ENCODE peak calls at places on chromosomes 13 and 19, in six cellular contexts. A, Z, S, X, M and Y are unnamed samples. For H3K4me1, the result is how much of the 10 kb centered on the place peaks cover.

GRCh38 chr19:57771417-57771816 is 1.9 kb downstream of the ZNF586 start:
- DNase-seq in A (no peak), Z (no peak), S (no peak), X (no peak), M (no peak), Y (no peak)

GRCh38 chr13:113034451-113035208 is 65.6 kb downstream of the MCF2L start:
- DNase-seq in A (peak), Z (peak), S (peak), X (no peak), M (peak), Y (peak)

GRCh38 chr13:23570099-23570926 is at the start of gene TNFRSF19:
- DNase-seq in A (peak), Z (peak), S (peak), X (no peak), M (no peak), Y (peak)

GRCh38 chr19:46229442-46229841 is at the start of gene IGFL1:
- DNase-seq in A (no peak), Z (no peak), S (no peak), X (no peak), M (no peak), Y (no peak)

GRCh38 chr19:10815969-10816635 is 19.9 kb downstream of the TMED1 start:
- DNase-seq in A (no peak), Z (no peak), S (no peak), X (no peak), M (no peak), Y (no peak)

GRCh38 chr19:2607712-2608601 is 94.5 kb downstream of the GNG7 start:
- DNase-seq in A (no peak), Z (no peak), S (peak), X (peak), M (peak), Y (no peak)

GRCh38 chr19:42111811-42112210 is 20.4 kb downstream of the POU2F2 start:
- DNase-seq in A (no peak), Z (peak), S (no peak), X (no peak), M (no peak), Y (no peak)

GRCh38 chr13:110507678-110508381 is 53.7 kb downstream of the RAB20 start:
- DNase-seq in A (no peak), Z (no peak), S (peak), X (peak), M (peak), Y (peak)

GRCh38 chr13:106274551-106275208 is 260.8 kb downstream of the EFNB2 start:
- DNase-seq in A (no peak), Z (peak), S (no peak), X (no peak), M (no peak), Y (peak)

GRCh38 chr19:15264933-15265206 is 32.6 kb upstream of the EPHX3 start:
- DNase-seq in A (no peak), Z (no peak), S (no peak), X (no peak), M (no peak), Y (no peak)
- H3K4me1 ChIP-seq in A (under half), Z (under half), S (under half), X (under half), M (under half), Y (under half)

DNA sequence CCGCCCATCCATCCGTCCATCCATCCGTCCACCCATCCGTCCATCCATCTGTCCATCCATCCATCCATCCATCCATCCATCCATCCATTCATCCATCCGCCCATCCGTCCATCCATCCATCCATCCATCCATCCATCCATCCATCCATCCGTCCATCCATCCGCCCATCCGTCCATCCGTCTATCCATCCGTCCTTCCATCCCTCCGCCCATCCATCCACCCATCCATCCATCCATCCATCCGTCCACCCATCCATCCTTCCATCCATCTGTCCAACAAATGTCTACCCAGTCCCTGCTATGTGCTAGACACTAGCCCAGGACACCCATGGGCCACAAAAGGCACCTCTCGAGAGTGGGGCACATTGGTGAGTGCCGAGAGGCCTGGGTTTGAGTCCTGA is 15.7 kb downstream of the LRRC4B start:
- DNase-seq in A (no peak), Z (no peak), S (no peak), X (no peak), M (no peak), Y (no peak)
- H3K4me1 ChIP-seq in A (under half), Z (under half), S (under half), X (under half), M (under half), Y (under half)

GRCh38 chr19:7919681-7920519 is at the start of gene SNAPC2:
- DNase-seq in A (peak), Z (peak), S (peak), X (peak), M (peak), Y (peak)
- H3K4me1 ChIP-seq in A (under half), Z (under half), S (under half), X (under half), M (under half), Y (under half)

DNA sequence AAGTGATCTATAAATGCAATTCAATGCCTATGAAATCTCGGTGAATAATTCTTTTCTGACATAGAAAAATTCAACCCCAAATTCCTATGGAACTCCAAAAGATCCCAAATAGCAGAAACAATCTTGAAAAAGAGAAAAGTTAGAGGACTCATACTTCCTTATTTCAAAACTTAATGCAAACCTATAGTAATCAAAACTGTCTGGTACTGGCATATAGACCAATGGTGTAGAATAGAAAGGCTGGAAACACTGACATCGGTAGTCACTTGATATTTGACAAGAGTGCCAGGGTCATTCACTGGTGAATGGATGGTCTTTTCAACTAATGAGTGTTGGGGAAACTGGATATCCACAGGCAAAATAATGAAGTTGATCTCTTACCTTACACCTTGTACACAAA is 637.1 kb upstream of the PCDH9 start:
- DNase-seq in A (no peak), Z (no peak), S (no peak), X (no peak), M (no peak), Y (no peak)
- H3K4me1 ChIP-seq in A (under half), Z (under half), S (under half), X (under half), M (under half), Y (under half)

GRCh38 chr13:44906230-44906629 is 83.0 kb downstream of the NUFIP1 start:
- DNase-seq in A (no peak), Z (no peak), S (no peak), X (no peak), M (no peak), Y (no peak)
- H3K4me1 ChIP-seq in A (under half), Z (under half), S (under half), X (under half), M (under half), Y (under half)